ENCODE peak calls at places on chromosome 3, in four cellular contexts. One of them, this sample, is unnamed.

GRCh38 chr3:23806322-23807160 is 786 bp downstream of the UBE2E1 start:
- DNase-seq in SHP77 treated with DMSO at 0.1 percent for 48 hours: no peak
- DNase-seq in T-helper 2 cell: no peak
- DNase-seq in right lobe of liver: peak
- DNase-seq in this sample: no peak

GRCh38 chr3:66276705-66277274 is 56.0 kb downstream of the SLC25A26 start:
- DNase-seq in SHP77 treated with DMSO at 0.1 percent for 48 hours: peak
- DNase-seq in T-helper 2 cell: no peak
- DNase-seq in right lobe of liver: peak
- DNase-seq in this sample: peak

GRCh38 chr3:141930801-141931200 is 54.4 kb downstream of the ATP1B3 start:
- DNase-seq in SHP77 treated with DMSO at 0.1 percent for 48 hours: no peak
- DNase-seq in T-helper 2 cell: no peak
- DNase-seq in right lobe of liver: no peak
- DNase-seq in this sample: no peak

GRCh38 chr3:48186993-48187578 is 1.1 kb downstream of the CDC25A start:
- DNase-seq in SHP77 treated with DMSO at 0.1 percent for 48 hours: no peak
- DNase-seq in T-helper 2 cell: no peak
- DNase-seq in right lobe of liver: no peak
- DNase-seq in this sample: no peak

GRCh38 chr3:153443961-153444360 is 281.9 kb downstream of the RAP2B start:
- DNase-seq in SHP77 treated with DMSO at 0.1 percent for 48 hours: no peak
- DNase-seq in T-helper 2 cell: no peak
- DNase-seq in right lobe of liver: no peak
- DNase-seq in this sample: no peak

GRCh38 chr3:114809668-114810413 is 337.2 kb downstream of the ZBTB20 start:
- DNase-seq in SHP77 treated with DMSO at 0.1 percent for 48 hours: no peak
- DNase-seq in T-helper 2 cell: no peak
- DNase-seq in right lobe of liver: peak
- DNase-seq in this sample: no peak

GRCh38 chr3:146496246-146496645 is 26.9 kb upstream of the PLSCR2 start:
- DNase-seq in SHP77 treated with DMSO at 0.1 percent for 48 hours: no peak
- DNase-seq in T-helper 2 cell: no peak
- DNase-seq in right lobe of liver: no peak
- DNase-seq in this sample: no peak

GRCh38 chr3:123338021-123338619 is 110.8 kb downstream of the ADCY5 start:
- DNase-seq in SHP77 treated with DMSO at 0.1 percent for 48 hours: no peak
- DNase-seq in T-helper 2 cell: no peak
- DNase-seq in right lobe of liver: no peak
- DNase-seq in this sample: no peak

This sample was measured in NCI-H1092.